ENCODE peak calls at places on chromosomes 2 and 18, in five cellular contexts. N is HFFc6, Z is epithelial cell of esophagus, S is spleen, O is fibroblast of lung. B is an unnamed sample.

GRCh38 chr18:46732201-46732600 is 24.7 kb downstream of the ST8SIA5 start:
- DNase-seq in N (no peak), Z (no peak), S (no peak), O (no peak), B (no peak)

GRCh38 chr2:239898292-239898925 is 126.7 kb downstream of the NDUFA10 start:
- DNase-seq in N (no peak), Z (no peak), S (peak), O (no peak), B (no peak)

GRCh38 chr18:79926306-79926705 is 25.1 kb downstream of the SLC66A2 start:
- DNase-seq in N (no peak), Z (no peak), S (peak), O (no peak), B (no peak)

GRCh38 chr2:32678825-32679224 is 51.0 kb downstream of the TTC27 start:
- DNase-seq in N (peak), Z (no peak), S (no peak), O (peak), B (peak)

GRCh38 chr2:212005077-212005671 is 533.4 kb downstream of the ERBB4 start:
- DNase-seq in N (peak), Z (peak), S (no peak), O (peak), B (no peak)

GRCh38 chr2:201194097-201194496 is 11.2 kb downstream of the CASP10 start:
- DNase-seq in N (no peak), Z (no peak), S (no peak), O (no peak), B (no peak)

GRCh38 chr2:45889053-45889452 is 237.6 kb downstream of the PRKCE start:
- DNase-seq in N (no peak), Z (no peak), S (peak), O (peak), B (no peak)

GRCh38 chr2:164600763-164601162 is 20.5 kb downstream of the GRB14 start:
- DNase-seq in N (no peak), Z (no peak), S (no peak), O (peak), B (no peak)

GRCh38 chr2:165874445-165875039 is 79.0 kb downstream of the TTC21B start:
- DNase-seq in N (peak), Z (peak), S (no peak), O (peak), B (peak)

GRCh38 chr2:238912916-238913875 is 65.3 kb downstream of the TWIST2 start:
- DNase-seq in N (no peak), Z (no peak), S (peak), O (no peak), B (no peak)

GRCh38 chr2:36667931-36668330 is 28.6 kb upstream of the VIT start:
- DNase-seq in N (no peak), Z (no peak), S (no peak), O (no peak), B (no peak)

GRCh38 chr2:14401838-14402237 is 230.7 kb upstream of the LRATD1 start:
- DNase-seq in N (no peak), Z (no peak), S (no peak), O (no peak), B (no peak)

GRCh38 chr18:12765127-12765526 is 62.3 kb downstream of the PSMG2 start:
- DNase-seq in N (no peak), Z (no peak), S (no peak), O (no peak), B (no peak)

GRCh38 chr2:19362652-19363473 is 4.4 kb upstream of the OSR1 start:
- DNase-seq in N (peak), Z (peak), S (peak), O (peak), B (no peak)

GRCh38 chr2:238124488-238125126 is 13.9 kb upstream of the KLHL30 start:
- DNase-seq in N (no peak), Z (no peak), S (peak), O (no peak), B (no peak)

GRCh38 chr2:106098081-106098480 is 96.0 kb downstream of the UXS1 start:
- DNase-seq in N (no peak), Z (peak), S (no peak), O (no peak), B (no peak)

GRCh38 chr2:118913131-118913804 is 28.7 kb upstream of the MARCO start:
- DNase-seq in N (no peak), Z (peak), S (no peak), O (no peak), B (no peak)

GRCh38 chr18:48007955-48008701 is 77.7 kb upstream of the SMAD2 start:
- DNase-seq in N (no peak), Z (peak), S (peak), O (peak), B (no peak)

GRCh38 chr2:18104583-18105224 is 226.2 kb downstream of the KCNS3 start:
- DNase-seq in N (no peak), Z (no peak), S (no peak), O (no peak), B (no peak)

GRCh38 chr2:163812926-163813520 is 77.2 kb upstream of the FIGN start:
- DNase-seq in N (no peak), Z (peak), S (no peak), O (peak), B (no peak)

GRCh38 chr18:51862311-51862710 is 477.7 kb upstream of the DCC start:
- DNase-seq in N (no peak), Z (no peak), S (no peak), O (no peak), B (no peak)

GRCh38 chr2:30268296-30268871 is 37.0 kb downstream of the LBH start:
- DNase-seq in N (no peak), Z (peak), S (no peak), O (no peak), B (no peak)

GRCh38 chr2:218859994-218860831 is 608 bp downstream of the WNT6 start:
- DNase-seq in N (no peak), Z (no peak), S (peak), O (no peak), B (no peak)

GRCh38 chr2:7997279-7997678 is 684.6 kb upstream of the ID2 start:
- DNase-seq in N (no peak), Z (no peak), S (no peak), O (no peak), B (no peak)

GRCh38 chr2:145906356-145906755 is 1386.4 kb upstream of the ZEB2 start:
- DNase-seq in N (no peak), Z (peak), S (no peak), O (peak), B (peak)

GRCh38 chr2:110770696-110771425 is 38.5 kb downstream of the ACOXL start:
- DNase-seq in N (peak), Z (peak), S (no peak), O (peak), B (peak)

GRCh38 chr18:49874238-49874637 is 60.9 kb upstream of the ACAA2 start:
- DNase-seq in N (no peak), Z (peak), S (no peak), O (no peak), B (no peak)

GRCh38 chr18:58848685-58849084 is 16.0 kb upstream of the ZNF532 start:
- DNase-seq in N (no peak), Z (peak), S (no peak), O (peak), B (no peak)

GRCh38 chr2:105557515-105557914 is 158.7 kb upstream of the FHL2 start:
- DNase-seq in N (no peak), Z (no peak), S (no peak), O (no peak), B (no peak)

DNA sequence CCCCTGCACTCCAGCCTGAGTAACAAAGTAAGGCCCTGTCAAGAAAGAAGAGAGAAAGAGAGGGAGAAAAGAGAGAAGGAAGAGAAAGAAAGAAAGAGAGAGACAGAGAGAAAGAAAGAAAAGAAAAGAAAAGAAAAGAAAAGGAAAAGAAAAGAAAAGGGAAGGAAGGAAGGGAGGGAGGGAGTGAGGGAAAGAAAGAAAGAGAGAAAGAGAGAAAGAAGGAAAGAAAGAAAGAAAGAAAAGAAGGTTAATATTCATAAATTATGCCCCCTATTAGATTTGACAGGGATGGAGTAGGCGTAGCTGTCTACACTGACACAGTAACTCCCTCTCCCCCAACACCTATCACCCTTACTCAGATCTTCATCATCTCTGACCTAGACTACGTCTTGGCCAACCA is 202.3 kb downstream of the SP3 start:
- DNase-seq in N (no peak), Z (no peak), S (no peak), O (no peak), B (no peak)
- TF ChIP-seq CTCF in N (no peak), Z (no peak), S (no peak), O (no peak), B (no peak)

GRCh38 chr2:10934979-10935350 is 23.2 kb downstream of the KCNF1 start:
- DNase-seq in N (no peak), Z (no peak), S (peak), O (no peak), B (no peak)

GRCh38 chr2:10935366-10935918 is 23.7 kb downstream of the KCNF1 start:
- DNase-seq in N (no peak), Z (no peak), S (peak), O (no peak), B (no peak)

GRCh38 chr2:10933700-10934225 is 22.0 kb downstream of the KCNF1 start:
- DNase-seq in N (peak), Z (peak), S (peak), O (peak), B (no peak)

GRCh38 chr2:10934308-10934978 is 22.7 kb downstream of the KCNF1 start:
- DNase-seq in N (no peak), Z (no peak), S (peak), O (no peak), B (no peak)

GRCh38 chr2:10935953-10936942 is 24.5 kb downstream of the KCNF1 start:
- DNase-seq in N (peak), Z (peak), S (no peak), O (peak), B (peak)
- TF ChIP-seq CTCF in N (peak), Z (no peak), S (no peak), O (no peak), B (no peak)

DNA sequence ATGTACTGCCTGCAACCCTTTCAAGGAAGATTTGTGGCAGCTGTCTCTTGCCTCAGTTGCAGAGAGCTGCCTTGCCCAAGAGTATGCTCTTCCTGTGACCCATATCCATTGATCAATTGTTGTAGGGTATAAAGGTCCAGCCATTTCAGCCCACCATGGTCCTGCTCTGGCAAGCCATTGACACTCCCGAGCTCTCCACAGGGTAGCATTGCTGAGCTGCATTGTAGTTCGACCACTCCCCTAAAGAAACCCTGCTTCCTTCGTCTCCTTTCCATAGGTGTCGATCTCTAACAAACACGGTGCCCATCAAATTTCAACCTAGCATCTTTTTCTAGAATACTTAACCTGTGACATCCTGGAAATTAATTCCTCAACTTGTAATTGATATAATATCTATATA is 104.9 kb upstream of the NDUFV2 start:
- DNase-seq in N (no peak), Z (no peak), S (no peak), O (no peak), B (no peak)
- TF ChIP-seq CTCF in N (no peak), Z (no peak), S (no peak), O (no peak), B (no peak)

GRCh38 chr18:62518460-62519375 is 4.1 kb upstream of the ZCCHC2 start:
- DNase-seq in N (no peak), Z (no peak), S (no peak), O (peak), B (no peak)

GRCh38 chr18:62521082-62521481 is 1.7 kb upstream of the ZCCHC2 start:
- DNase-seq in N (no peak), Z (no peak), S (no peak), O (no peak), B (no peak)

GRCh38 chr18:62522178-62522509 is 681 bp upstream of the ZCCHC2 start:
- DNase-seq in N (no peak), Z (no peak), S (no peak), O (no peak), B (no peak)

GRCh38 chr18:62521588-62521987 is 1.2 kb upstream of the ZCCHC2 start:
- DNase-seq in N (no peak), Z (no peak), S (no peak), O (peak), B (no peak)

DNA sequence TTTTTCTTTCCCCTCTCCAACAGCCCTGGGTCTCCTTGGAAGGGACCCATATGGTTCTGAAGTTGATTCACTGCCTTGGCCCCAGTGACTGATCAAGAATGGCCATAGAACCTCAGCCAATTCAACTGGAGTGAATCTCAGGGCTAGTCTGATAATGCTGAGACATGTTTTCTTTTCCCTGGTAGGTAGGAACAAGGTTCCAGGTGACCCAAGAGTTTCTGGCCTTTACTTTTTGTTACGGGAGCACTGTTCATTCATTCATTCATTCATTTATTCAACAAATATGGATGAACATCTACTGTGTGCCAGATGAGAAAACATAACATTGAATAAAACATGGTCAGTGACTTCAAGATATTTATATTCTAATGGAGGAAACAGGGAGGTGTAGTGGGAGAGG is 3.1 kb upstream of the ZCCHC2 start:
- DNase-seq in N (no peak), Z (no peak), S (no peak), O (no peak), B (no peak)
- TF ChIP-seq CTCF in N (no peak), Z (no peak), S (no peak), O (no peak), B (no peak)

GRCh38 chr2:84077504-84077903 is 381.6 kb downstream of the SUCLG1 start:
- DNase-seq in N (no peak), Z (peak), S (no peak), O (no peak), B (no peak)
- TF ChIP-seq CTCF in N (peak), Z (peak), S (no peak), O (no peak), B (peak)

GRCh38 chr2:108169982-108170625 is 69.7 kb upstream of the SULT1C3 start:
- DNase-seq in N (peak), Z (peak), S (no peak), O (peak), B (no peak)
- TF ChIP-seq CTCF in N (peak), Z (peak), S (no peak), O (peak), B (peak)

B was measured in retinal pigment epithelial cell.